ENCODE peak calls at places on chromosomes 3 and 15, in five cellular contexts. Y, B, U, A and D are unnamed samples. For H3K4me1, the result is how much of the 10 kb centered on the place peaks cover.

GRCh38 chr15:29410342-29410741 is 140.7 kb upstream of the NSMCE3 start:
- ATAC-seq in Y (no peak), B (no peak), U (no peak), A (no peak), D (no peak)

GRCh38 chr15:70799667-70800450 is 36.5 kb upstream of the UACA start:
- ATAC-seq in Y (peak), B (no peak), U (no peak), A (peak), D (peak)

GRCh38 chr3:170475091-170475705 is 56.5 kb downstream of the CLDN11 start:
- ATAC-seq in Y (no peak), B (no peak), U (no peak), A (no peak), D (no peak)

GRCh38 chr15:68700395-68701123 is 120.1 kb downstream of the ANP32A start:
- ATAC-seq in Y (peak), B (no peak), U (peak), A (no peak), D (peak)

GRCh38 chr3:94065819-94066218 is 3.0 kb downstream of the NSUN3 start:
- ATAC-seq in Y (no peak), B (no peak), U (no peak), A (no peak), D (no peak)

GRCh38 chr3:46867550-46867898 is 4.3 kb upstream of the MYL3 start:
- ATAC-seq in Y (peak), B (no peak), U (no peak), A (peak), D (peak)

GRCh38 chr3:138367912-138368311 is 19.5 kb downstream of the MRAS start:
- ATAC-seq in Y (no peak), B (peak), U (peak), A (peak), D (peak)

GRCh38 chr3:112437146-112438022 is 61.9 kb downstream of the BTLA start:
- ATAC-seq in Y (no peak), B (peak), U (peak), A (no peak), D (no peak)

GRCh38 chr3:65110661-65111060 is 422.9 kb upstream of the ADAMTS9 start:
- ATAC-seq in Y (no peak), B (no peak), U (no peak), A (no peak), D (no peak)

GRCh38 chr15:33716025-33716424 is 252.3 kb upstream of the CHRM5 start:
- ATAC-seq in Y (no peak), B (no peak), U (no peak), A (no peak), D (no peak)

GRCh38 chr3:119019767-119020518 is 14.7 kb downstream of the IGSF11 start:
- ATAC-seq in Y (no peak), B (no peak), U (no peak), A (no peak), D (no peak)

GRCh38 chr15:49814709-49815108 is 193.9 kb downstream of the DTWD1 start:
- ATAC-seq in Y (no peak), B (no peak), U (no peak), A (no peak), D (no peak)

GRCh38 chr15:88904257-88904807 is 8.8 kb downstream of the MFGE8 start:
- ATAC-seq in Y (no peak), B (peak), U (no peak), A (peak), D (no peak)

GRCh38 chr15:77410701-77411613 is 8.9 kb downstream of the PEAK1 start:
- ATAC-seq in Y (no peak), B (no peak), U (no peak), A (peak), D (no peak)

GRCh38 chr15:55284461-55284860 is 5.2 kb downstream of the RAB27A start:
- ATAC-seq in Y (no peak), B (no peak), U (no peak), A (no peak), D (no peak)

GRCh38 chr15:60179786-60180391 is 175.8 kb downstream of the FOXB1 start:
- ATAC-seq in Y (no peak), B (peak), U (peak), A (peak), D (no peak)

GRCh38 chr15:29924750-29925149 is 102.5 kb upstream of the TJP1 start:
- ATAC-seq in Y (no peak), B (peak), U (no peak), A (peak), D (no peak)

GRCh38 chr3:138381950-138382715 is 33.8 kb downstream of the MRAS start:
- ATAC-seq in Y (peak), B (no peak), U (no peak), A (peak), D (peak)

GRCh38 chr15:95410757-95411156 is 919.7 kb upstream of the NR2F2 start:
- ATAC-seq in Y (no peak), B (no peak), U (peak), A (no peak), D (no peak)

GRCh38 chr3:25973111-25973510 is 183.2 kb downstream of the OXSM start:
- ATAC-seq in Y (no peak), B (no peak), U (no peak), A (no peak), D (no peak)

GRCh38 chr3:150739200-150739863 is 23.6 kb downstream of the SIAH2 start:
- ATAC-seq in Y (no peak), B (no peak), U (no peak), A (no peak), D (no peak)

GRCh38 chr3:72332036-72332435 is 516.2 kb downstream of the SHQ1 start:
- ATAC-seq in Y (no peak), B (no peak), U (no peak), A (no peak), D (no peak)

GRCh38 chr3:71087109-71088018 is 496.2 kb downstream of the FOXP1 start:
- ATAC-seq in Y (no peak), B (no peak), U (no peak), A (no peak), D (no peak)

GRCh38 chr3:15427981-15428380 is 583 bp downstream of the EAF1 start:
- ATAC-seq in Y (peak), B (peak), U (peak), A (no peak), D (no peak)

DNA sequence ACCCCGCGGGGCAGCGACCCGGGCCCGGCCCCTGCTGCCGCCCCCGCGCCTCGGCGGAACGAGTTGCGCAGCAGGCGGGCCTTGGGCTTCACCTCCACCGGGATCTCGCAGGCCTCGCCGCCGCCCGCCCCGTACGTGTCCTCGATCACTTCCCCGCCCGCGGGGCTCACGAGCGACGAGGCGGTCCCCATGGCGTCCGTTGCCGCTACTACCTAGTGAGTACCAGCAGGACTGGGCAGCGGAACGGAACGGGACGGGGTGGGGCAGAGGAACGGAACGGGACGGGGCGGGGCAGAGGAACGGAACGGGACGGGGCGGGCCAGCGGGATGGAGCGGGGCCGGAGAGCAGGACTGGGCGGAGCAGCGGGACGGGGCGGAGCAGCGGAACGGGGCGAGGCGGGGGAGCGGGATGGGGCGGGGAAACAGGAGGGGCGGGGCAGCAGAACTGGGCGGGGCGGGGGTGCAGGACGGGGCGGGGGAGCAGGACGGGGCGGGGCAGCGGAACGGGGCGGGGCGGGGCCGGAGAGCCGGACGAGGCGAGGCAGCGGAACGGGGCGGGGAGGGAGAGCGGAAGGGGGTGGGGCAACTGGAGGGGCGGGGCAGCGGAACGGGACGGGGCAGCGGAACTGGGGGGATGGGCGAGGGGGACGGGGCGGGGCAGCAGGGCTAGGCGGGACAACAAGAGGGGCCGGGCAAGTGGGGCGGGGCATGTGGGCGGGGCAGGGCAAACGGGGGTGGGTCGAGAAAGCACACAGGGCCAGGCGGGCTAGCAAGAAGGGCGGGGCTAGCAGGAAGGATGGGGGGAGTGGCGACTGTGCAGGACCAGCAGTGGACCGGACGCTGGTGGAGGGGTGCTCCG is at the start of gene NPHP3:
- ATAC-seq in Y (peak), B (peak), U (peak), A (peak), D (peak)
- TF ChIP-seq POLR2A in Y (peak), B (peak), U (peak), A (peak), D (peak)

GRCh38 chr3:51680663-51681230 is 9.7 kb downstream of the TEX264 start:
- ATAC-seq in Y (no peak), B (no peak), U (no peak), A (no peak), D (no peak)

GRCh38 chr3:51682079-51682478 is 11.0 kb downstream of the TEX264 start:
- ATAC-seq in Y (peak), B (peak), U (peak), A (peak), D (peak)

GRCh38 chr3:51683566-51683965 is 12.5 kb downstream of the TEX264 start:
- ATAC-seq in Y (no peak), B (no peak), U (no peak), A (no peak), D (no peak)

GRCh38 chr3:51681453-51681852 is 10.4 kb downstream of the TEX264 start:
- ATAC-seq in Y (no peak), B (peak), U (no peak), A (no peak), D (no peak)

GRCh38 chr3:51682526-51682925 is 11.5 kb downstream of the TEX264 start:
- ATAC-seq in Y (no peak), B (no peak), U (no peak), A (no peak), D (no peak)
- H3K4me1 ChIP-seq in Y (under half), B (under half), U (under half), A (under half), D (under half)

GRCh38 chr3:74651239-74651638 is 36.8 kb upstream of the CNTN3 start:
- ATAC-seq in Y (no peak), B (no peak), U (no peak), A (no peak), D (no peak)
- TF ChIP-seq CTCF in Y (no peak), B (no peak), U (no peak), A (no peak), D (no peak)

GRCh38 chr3:124034809-124035152 is 42.9 kb upstream of the ROPN1 start:
- ATAC-seq in Y (no peak), B (no peak), U (no peak), A (no peak), D (no peak)

GRCh38 chr3:124033360-124034015 is 41.6 kb upstream of the ROPN1 start:
- ATAC-seq in Y (peak), B (peak), U (peak), A (peak), D (peak)

GRCh38 chr3:124034016-124034808 is 42.3 kb upstream of the ROPN1 start:
- ATAC-seq in Y (no peak), B (no peak), U (peak), A (no peak), D (no peak)

GRCh38 chr3:124032351-124032880 is 40.5 kb upstream of the ROPN1 start:
- ATAC-seq in Y (peak), B (peak), U (no peak), A (peak), D (peak)

GRCh38 chr3:124032881-124033359 is 41.0 kb upstream of the ROPN1 start:
- ATAC-seq in Y (peak), B (peak), U (peak), A (peak), D (peak)
- TF ChIP-seq POLR2A in Y (peak), B (no peak), U (no peak), A (no peak), D (peak)

DNA sequence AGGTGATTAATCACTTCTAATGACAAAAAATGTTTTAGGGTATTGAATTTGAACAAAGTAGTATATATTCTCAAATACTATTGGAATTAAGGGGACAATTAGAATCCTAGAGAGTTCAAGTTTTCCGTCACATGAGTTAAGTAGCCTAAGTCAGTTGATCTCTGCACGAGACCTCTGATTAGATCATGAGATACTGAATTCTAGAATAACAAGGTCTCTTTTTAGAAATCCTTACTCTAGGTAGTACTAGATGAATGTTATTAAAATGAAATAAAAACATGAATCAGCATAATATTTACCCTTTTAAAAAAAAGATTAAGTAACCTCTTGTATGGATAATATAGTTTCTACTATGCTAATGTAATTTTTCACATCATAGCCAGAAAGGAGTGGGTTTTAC is 43.4 kb downstream of the MYO5A start:
- ATAC-seq in Y (no peak), B (no peak), U (no peak), A (no peak), D (no peak)
- H3K4me1 ChIP-seq in Y (under half), B (under half), U (under half), A (under half), D (under half)

GRCh38 chr3:82163907-82164520 is 402.6 kb upstream of the GBE1 start:
- ATAC-seq in Y (no peak), B (no peak), U (no peak), A (no peak), D (no peak)
- TF ChIP-seq CTCF in Y (peak), B (no peak), U (no peak), A (no peak), D (no peak)

GRCh38 chr3:127002195-127003174 is 19.6 kb downstream of the PLXNA1 start:
- ATAC-seq in Y (peak), B (peak), U (peak), A (peak), D (peak)
- TF ChIP-seq POLR2A in Y (no peak), B (no peak), U (no peak), A (no peak), D (no peak)

GRCh38 chr3:42052867-42053351 is 38.2 kb upstream of the TRAK1 start:
- ATAC-seq in Y (peak), B (no peak), U (no peak), A (peak), D (peak)
- H3K4me1 ChIP-seq in Y (half or more), B (under half), U (under half), A (under half), D (half or more)